ENCODE peak calls at places on chromosomes 11 and 22, in five cellular contexts. U is activated CD4-positive, alpha-beta T cell treated with anti-CD3 and anti-CD28 coated beads for 24 hours; P is stimulated activated CD4-positive, alpha-beta T cell treated with anti-CD3 and anti-CD28 coated beads, Interleukin-1b, Interleukin-23, amount 100 ng/mL, for 24 hours; J is stimulated activated CD8-positive, alpha-beta memory T cell treated with anti-CD3 and anti-CD28 coated beads, Interleukin-4, amount 100 ng/mL, for 4 hours; G is NCI-H1105. V is an unnamed sample.

GRCh38 chr11:121892131-121892681 is 223.8 kb downstream of the BLID start:
- DNase-seq in J (no peak), G (peak), U (no peak), P (no peak), V (no peak)

GRCh38 chr11:16607675-16608644 is 130.5 kb upstream of the C11orf58 start:
- DNase-seq in U (no peak), G (peak), J (no peak), P (no peak), V (no peak)

GRCh38 chr11:76047231-76047630 is 159.1 kb downstream of the WNT11 start:
- DNase-seq in J (no peak), U (no peak), G (no peak), P (no peak), V (no peak)

GRCh38 chr11:96149743-96150555 is 193.0 kb downstream of the MAML2 start:
- DNase-seq in J (no peak), U (no peak), G (no peak), P (no peak), V (no peak)

GRCh38 chr11:74710291-74710938 is 20.8 kb downstream of the CHRDL2 start:
- DNase-seq in P (no peak), J (no peak), U (no peak), G (no peak), V (no peak)

GRCh38 chr11:44349328-44349727 is 39.4 kb upstream of the ALX4 start:
- DNase-seq in G (no peak), J (no peak), P (no peak), U (no peak), V (no peak)

GRCh38 chr11:125942771-125943428 is 2.9 kb upstream of the VSIG10L2 start:
- DNase-seq in J (no peak), P (no peak), U (no peak), G (no peak), V (no peak)

GRCh38 chr11:86360775-86361395 is 13.8 kb upstream of the CCDC81 start:
- DNase-seq in J (no peak), G (no peak), U (no peak), P (no peak), V (no peak)

GRCh38 chr11:88474655-88475054 is 137.1 kb upstream of the CTSC start:
- DNase-seq in J (no peak), P (no peak), U (no peak), G (no peak), V (peak)

GRCh38 chr11:92136792-92137191 is 87.8 kb upstream of the FAT3 start:
- DNase-seq in U (no peak), J (no peak), P (no peak), G (no peak), V (no peak)

GRCh38 chr11:69657911-69658605 is 17.1 kb downstream of the LTO1 start:
- DNase-seq in J (no peak), U (no peak), G (no peak), P (no peak), V (no peak)

GRCh38 chr11:73139476-73140198 is 2.5 kb downstream of the FCHSD2 start:
- DNase-seq in J (no peak), P (no peak), U (no peak), G (no peak), V (no peak)

GRCh38 chr22:42699281-42699681 is 21.4 kb downstream of the A4GALT start:
- DNase-seq in U (no peak), P (no peak), G (no peak), J (no peak), V (no peak)

GRCh38 chr22:30605449-30606110 is 1.4 kb upstream of the TCN2 start:
- DNase-seq in G (peak), J (no peak), U (peak), P (peak), V (peak)

GRCh38 chr11:106770489-106771100 is 247.7 kb downstream of the GUCY1A2 start:
- DNase-seq in J (no peak), G (no peak), P (no peak), U (no peak), V (no peak)

GRCh38 chr11:90661233-90661632 is 438.4 kb upstream of the CHORDC1 start:
- DNase-seq in J (no peak), P (no peak), G (no peak), U (no peak), V (no peak)

GRCh38 chr11:102177126-102177525 is 66.9 kb downstream of the YAP1 start:
- DNase-seq in P (no peak), U (no peak), G (no peak), J (no peak), V (no peak)

GRCh38 chr11:10973416-10973815 is 115.6 kb upstream of the ZBED5 start:
- DNase-seq in G (peak), J (no peak), P (no peak), U (no peak), V (no peak)

GRCh38 chr11:67355794-67356550 is 2.6 kb upstream of the POLD4 start:
- DNase-seq in U (no peak), J (no peak), G (no peak), P (no peak), V (peak)

GRCh38 chr11:79059171-79059570 is 381.7 kb downstream of the TENM4 start:
- DNase-seq in G (no peak), J (no peak), P (no peak), U (no peak), V (no peak)

GRCh38 chr22:44698531-44699421 is 3.2 kb upstream of the PRR5 start:
- DNase-seq in U (no peak), J (no peak), G (no peak), P (no peak), V (no peak)

GRCh38 chr22:48926663-48927062 is 901.0 kb downstream of the BRD1 start:
- DNase-seq in J (no peak), P (no peak), U (no peak), G (no peak), V (no peak)

GRCh38 chr11:70491696-70492472 is 93.6 kb downstream of the CTTN start:
- DNase-seq in U (no peak), P (no peak), J (no peak), G (no peak), V (no peak)

GRCh38 chr11:119347940-119348339 is 1.4 kb upstream of the MFRP start:
- DNase-seq in U (no peak), J (no peak), P (no peak), G (no peak), V (no peak)

GRCh38 chr11:18594999-18595749 is 4.4 kb upstream of the MISFA start:
- DNase-seq in P (no peak), U (no peak), J (no peak), G (no peak), V (no peak)

GRCh38 chr11:43576834-43577521 is 103.6 kb upstream of the HSD17B12 start:
- DNase-seq in J (no peak), P (no peak), G (no peak), U (no peak), V (peak)

GRCh38 chr11:119480375-119481020 is 57.5 kb upstream of the THY1 start:
- DNase-seq in P (no peak), U (no peak), J (no peak), G (no peak), V (no peak)

GRCh38 chr11:68302256-68303054 is 9.9 kb upstream of the LRP5 start:
- DNase-seq in G (no peak), P (no peak), J (no peak), U (no peak), V (no peak)

GRCh38 chr11:17208257-17208999 is 642 bp upstream of the PIK3C2A start:
- DNase-seq in G (peak), J (peak), U (no peak), P (peak), V (peak)

GRCh38 chr11:65438257-65439151 is 15.9 kb downstream of the NEAT1 start:
- DNase-seq in J (no peak), G (no peak), P (no peak), U (no peak), V (peak)

V was measured in Karpas-422.